ENCODE peak calls at places on chromosomes 2 and 18, in six cellular contexts. G, X, W, Q, H and K are unnamed samples.

GRCh38 chr2:126663184-126663963 is 7.4 kb downstream of the GYPC start:
- DNase-seq in G (no peak), X (no peak), W (no peak), Q (no peak), H (no peak), K (no peak)

GRCh38 chr2:177694348-177694747 is 301.8 kb downstream of the AGPS start:
- DNase-seq in G (no peak), X (no peak), W (no peak), Q (no peak), H (no peak), K (no peak)

GRCh38 chr2:158113896-158114295 is 12.2 kb downstream of the UPP2 start:
- DNase-seq in G (no peak), X (no peak), W (no peak), Q (no peak), H (no peak), K (no peak)

GRCh38 chr2:120939595-120940318 is 204.1 kb downstream of the GLI2 start:
- DNase-seq in G (no peak), X (peak; percentile 89), W (no peak), Q (no peak), H (no peak), K (peak; percentile 94)

GRCh38 chr2:104976603-104977120 is 61.2 kb upstream of the MRPS9 start:
- DNase-seq in G (no peak), X (no peak), W (no peak), Q (peak; percentile 48), H (no peak), K (no peak)

GRCh38 chr18:9861933-9862332 is 23.8 kb upstream of the TXNDC2 start:
- DNase-seq in G (no peak), X (no peak), W (no peak), Q (no peak), H (no peak), K (no peak)

GRCh38 chr2:237464757-237465391 is 22.2 kb upstream of the MLPH start:
- DNase-seq in G (no peak), X (no peak), W (no peak), Q (no peak), H (no peak), K (no peak)

GRCh38 chr2:85226783-85227182 is 93.6 kb downstream of the TCF7L1 start:
- DNase-seq in G (no peak), X (no peak), W (no peak), Q (no peak), H (no peak), K (no peak)

GRCh38 chr18:52352920-52353319 is 12.9 kb downstream of the DCC start:
- DNase-seq in G (no peak), X (no peak), W (no peak), Q (no peak), H (no peak), K (no peak)

GRCh38 chr2:234679766-234680687 is 183.1 kb upstream of the ARL4C start:
- DNase-seq in G (no peak), X (peak; percentile 99), W (no peak), Q (no peak), H (peak; percentile 87), K (peak; percentile 99)

GRCh38 chr2:56444339-56444738 is 260.5 kb downstream of the CCDC85A start:
- DNase-seq in G (peak; percentile 68), X (no peak), W (no peak), Q (peak; percentile 29), H (peak; percentile 90), K (no peak)

GRCh38 chr2:148161909-148162308 is 141.0 kb downstream of the MBD5 start:
- DNase-seq in G (no peak), X (no peak), W (no peak), Q (no peak), H (no peak), K (no peak)

GRCh38 chr2:9697904-9698303 is 67.1 kb upstream of the YWHAQ start:
- DNase-seq in G (no peak), X (no peak), W (no peak), Q (no peak), H (no peak), K (no peak)

GRCh38 chr2:241561811-241562210 is 3.3 kb downstream of the BOK start:
- DNase-seq in G (peak; percentile 88), X (peak; percentile 70), W (peak; percentile 79), Q (no peak), H (peak; percentile 96), K (peak; percentile 74)

GRCh38 chr2:143776531-143776930 is 647.3 kb downstream of the ARHGAP15 start:
- DNase-seq in G (no peak), X (no peak), W (no peak), Q (no peak), H (no peak), K (peak; percentile 4)

GRCh38 chr2:85713836-85714235 is 19.7 kb downstream of the GNLY start:
- DNase-seq in G (peak; percentile 86), X (no peak), W (peak; percentile 83), Q (no peak), H (no peak), K (no peak)

GRCh38 chr2:28009732-28010131 is 119.2 kb downstream of the BABAM2 start:
- DNase-seq in G (no peak), X (peak; percentile 46), W (no peak), Q (no peak), H (no peak), K (no peak)

GRCh38 chr2:42133771-42134195 is 35.4 kb upstream of the EML4 start:
- DNase-seq in G (no peak), X (no peak), W (no peak), Q (no peak), H (no peak), K (peak; percentile 38)

GRCh38 chr18:58180738-58181353 is 136.8 kb downstream of the NEDD4L start:
- DNase-seq in G (no peak), X (peak; percentile 53), W (no peak), Q (peak; percentile 54), H (no peak), K (peak; percentile 57)

GRCh38 chr2:113291191-113291590 is 12.5 kb upstream of the PAX8 start:
- DNase-seq in G (no peak), X (no peak), W (no peak), Q (no peak), H (peak; percentile 72), K (no peak)

GRCh38 chr2:238286095-238286494 is 2.3 kb downstream of the PER2 start:
- DNase-seq in G (no peak), X (no peak), W (no peak), Q (no peak), H (peak; percentile 33), K (no peak)

GRCh38 chr2:214052235-214052634 is 358.6 kb upstream of the VWC2L start:
- DNase-seq in G (no peak), X (no peak), W (no peak), Q (no peak), H (no peak), K (no peak)

DNA sequence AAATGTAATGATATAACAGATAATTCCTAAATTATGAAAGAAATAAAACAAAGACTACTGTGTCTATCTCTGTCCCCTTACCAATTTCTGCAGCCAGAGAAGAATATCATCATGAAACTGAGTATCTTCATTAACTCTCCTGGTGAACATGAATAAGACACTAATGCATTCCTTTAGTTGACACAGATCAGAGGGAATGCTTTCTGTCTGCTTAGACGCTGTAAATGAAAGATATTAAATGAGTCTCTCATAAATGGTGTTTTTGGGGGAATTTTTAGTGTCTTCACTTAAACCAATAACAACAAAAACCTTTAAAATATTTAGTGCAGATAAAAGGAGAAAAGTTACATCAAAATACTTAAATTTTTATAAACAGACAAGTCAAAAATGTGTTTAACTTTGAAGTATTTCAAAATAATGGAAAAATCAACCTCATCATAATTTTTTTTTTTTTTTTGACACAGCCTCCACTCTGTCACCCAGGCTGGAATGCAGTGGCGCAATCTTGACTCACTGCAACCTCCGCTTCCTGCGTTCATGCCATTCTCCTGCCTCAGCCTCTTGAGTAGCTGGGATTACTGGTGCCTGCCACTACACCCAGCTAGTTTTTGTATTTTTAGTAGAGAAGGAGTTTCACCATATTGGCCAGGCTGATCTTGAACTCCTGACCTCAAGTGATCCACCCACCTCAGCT is 16.0 kb downstream of the EPG5 start:
- DNase-seq in G (peak; percentile 69), X (peak; percentile 84), W (peak; percentile 54), Q (peak; percentile 33), H (no peak), K (peak; percentile 82)
- H3K4me3 ChIP-seq in G (no peak overlapping the region), X (no peak overlapping the region), W (no peak overlapping the region), Q (no peak overlapping the region), H (no peak overlapping the region), K (no peak overlapping the region)

GRCh38 chr2:203646961-203647360 is 59.5 kb upstream of the CD28 start:
- DNase-seq in G (no peak), X (no peak), W (no peak), Q (no peak), H (no peak), K (no peak)

GRCh38 chr2:203649176-203649814 is 57.1 kb upstream of the CD28 start:
- DNase-seq in G (no peak), X (no peak), W (no peak), Q (no peak), H (no peak), K (no peak)

GRCh38 chr2:203648273-203648672 is 58.2 kb upstream of the CD28 start:
- DNase-seq in G (no peak), X (no peak), W (no peak), Q (no peak), H (no peak), K (peak; percentile 18)

GRCh38 chr2:203647579-203647978 is 58.9 kb upstream of the CD28 start:
- DNase-seq in G (no peak), X (no peak), W (no peak), Q (no peak), H (no peak), K (no peak)

GRCh38 chr2:203650860-203651613 is 55.4 kb upstream of the CD28 start:
- DNase-seq in G (no peak), X (peak; percentile 73), W (no peak), Q (peak; percentile 67), H (no peak), K (peak; percentile 72)
- TF ChIP-seq CTCF in G (peak; percentile 56), X (peak; percentile 37), W (peak; percentile 52), Q (peak; percentile 56), H (peak; percentile 53), K (peak; percentile 45)

DNA sequence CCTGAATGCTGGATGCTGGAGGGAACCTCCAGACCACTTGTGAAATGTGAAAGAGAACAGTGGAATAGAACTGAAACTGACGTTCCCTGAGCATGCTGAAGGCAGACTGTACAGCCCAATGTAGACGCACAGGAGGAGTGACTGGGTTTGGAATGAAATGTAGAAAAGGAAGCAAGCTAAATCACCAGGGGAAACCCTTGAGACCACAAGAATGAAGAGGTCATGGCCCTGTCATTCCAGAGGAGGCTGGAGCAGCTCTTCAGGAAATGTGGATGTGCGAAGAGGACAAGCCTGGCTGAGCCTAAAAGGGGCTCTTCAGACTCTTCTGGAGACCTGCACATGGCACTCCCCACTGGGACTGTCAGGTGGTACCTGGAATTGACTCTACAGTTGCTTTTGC is 118.5 kb upstream of the ALPP start:
- DNase-seq in G (no peak), X (peak; percentile 90), W (no peak), Q (no peak), H (no peak), K (peak; percentile 89)
- H3K4me3 ChIP-seq in G (no peak overlapping the region), X (no peak overlapping the region), W (no peak overlapping the region), Q (no peak overlapping the region), H (no peak overlapping the region), K (no peak overlapping the region)

DNA sequence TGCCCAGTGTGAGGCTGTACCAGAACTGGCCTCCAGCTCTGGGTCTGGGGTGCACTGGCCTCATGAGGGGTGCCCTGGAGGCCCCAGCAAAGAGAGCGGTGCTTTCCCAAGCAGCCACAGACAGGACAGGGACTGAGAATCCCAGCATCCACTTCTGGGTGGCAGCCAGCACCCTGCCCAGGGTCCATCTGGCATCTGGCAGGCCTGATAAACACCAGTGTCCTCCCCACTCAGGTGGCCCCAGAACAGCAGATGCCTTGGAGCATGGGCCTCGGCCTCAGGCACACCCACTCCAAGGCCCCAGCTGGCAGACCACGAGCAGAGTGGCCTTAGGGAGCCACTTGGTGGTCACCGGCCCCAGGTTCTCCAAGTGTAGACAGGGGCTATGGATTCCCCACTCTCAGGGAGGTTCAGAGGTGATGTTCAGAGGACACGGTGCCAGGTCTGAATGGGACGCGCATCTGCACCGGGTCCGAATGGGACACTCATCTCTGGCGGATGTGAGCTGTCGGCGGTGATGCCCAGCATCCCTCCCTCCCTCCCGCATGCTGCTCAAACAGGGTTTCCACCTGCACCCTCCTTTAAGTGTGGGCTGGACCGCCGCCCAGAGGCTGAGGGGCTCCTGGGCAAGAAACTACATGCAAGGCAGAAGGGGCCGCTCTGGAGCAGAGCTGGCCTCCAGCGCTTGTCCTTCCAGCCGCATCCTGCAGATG is 82.2 kb upstream of the GPC1 start:
- DNase-seq in G (peak; percentile 57), X (no peak), W (peak; percentile 34), Q (no peak), H (no peak), K (no peak)
- TF ChIP-seq CTCF in G (no peak), X (no peak), W (no peak), Q (no peak), H (no peak), K (no peak)